ENCODE peak calls at places on chromosomes 16 and 17, in six cellular contexts. E is body of pancreas, Y is tibial artery, W is GM06990, I is Panc1, C is MM.1S. M is an unnamed sample.

GRCh38 chr17:40916366-40916765 is 21.1 kb downstream of the KRT23 start:
- DNase-seq in E (no peak), Y (no peak), W (no peak), I (no peak), C (no peak), M (no peak)

GRCh38 chr17:67559381-67559966 is 158.3 kb upstream of the NOL11 start:
- DNase-seq in E (no peak), Y (no peak), W (no peak), I (no peak), C (peak; percentile 44), M (no peak)

GRCh38 chr16:28923652-28924398 is 1.2 kb downstream of the RABEP2 start:
- DNase-seq in E (peak; percentile 32), Y (no peak), W (peak; percentile 84), I (no peak), C (peak; percentile 79), M (peak; percentile 26)

GRCh38 chr17:78379134-78379497 is 667 bp downstream of the PGS1 start:
- DNase-seq in E (no peak), Y (no peak), W (no peak), I (no peak), C (no peak), M (no peak)

GRCh38 chr17:27491713-27492190 is 35.5 kb downstream of the KSR1 start:
- DNase-seq in E (peak; percentile 35), Y (no peak), W (no peak), I (no peak), C (no peak), M (no peak)

GRCh38 chr17:46851029-46851741 is at the start of gene WNT9B:
- DNase-seq in E (peak; percentile 55), Y (no peak), W (no peak), I (no peak), C (no peak), M (peak; percentile 85)

GRCh38 chr17:33942414-33942813 is 312.7 kb upstream of the CCL2 start:
- DNase-seq in E (no peak), Y (no peak), W (no peak), I (no peak), C (no peak), M (no peak)

GRCh38 chr16:57533366-57533617 is 3.1 kb downstream of the CCDC102A start:
- DNase-seq in E (peak; percentile 7), Y (peak; percentile 62), W (no peak), I (no peak), C (no peak), M (no peak)

GRCh38 chr16:57141822-57142631 is 43.8 kb downstream of the PSME3IP1 start:
- DNase-seq in E (no peak), Y (peak; percentile 62), W (no peak), I (no peak), C (no peak), M (no peak)

GRCh38 chr17:58402047-58402446 is 15.3 kb downstream of the RNF43 start:
- DNase-seq in E (no peak), Y (no peak), W (no peak), I (no peak), C (no peak), M (no peak)

GRCh38 chr17:38620551-38621277 is 15.0 kb upstream of the SRCIN1 start:
- DNase-seq in E (no peak), Y (peak; percentile 40), W (no peak), I (no peak), C (no peak), M (no peak)

GRCh38 chr16:23410176-23410575 is 42.8 kb downstream of the COG7 start:
- DNase-seq in E (no peak), Y (peak; percentile 23), W (no peak), I (no peak), C (no peak), M (no peak)

GRCh38 chr17:42559076-42559475 is 2.9 kb upstream of the COASY start:
- DNase-seq in E (no peak), Y (no peak), W (no peak), I (no peak), C (no peak), M (no peak)

GRCh38 chr17:55722016-55722706 is 503 bp downstream of the TMEM100 start:
- DNase-seq in E (no peak), Y (no peak), W (no peak), I (no peak), C (no peak), M (no peak)

GRCh38 chr16:69706256-69706974 is 19.9 kb downstream of the NQO1 start:
- DNase-seq in E (no peak), Y (no peak), W (no peak), I (no peak), C (no peak), M (no peak)

GRCh38 chr17:33233855-33234228 is 59.3 kb downstream of the ASIC2 start:
- DNase-seq in E (no peak), Y (no peak), W (no peak), I (no peak), C (no peak), M (no peak)

GRCh38 chr16:75108792-75109731 is 7.5 kb downstream of the LDHD start:
- DNase-seq in E (peak; percentile 93), Y (peak; percentile 98), W (peak; percentile 76), I (no peak), C (no peak), M (peak; percentile 95)

DNA sequence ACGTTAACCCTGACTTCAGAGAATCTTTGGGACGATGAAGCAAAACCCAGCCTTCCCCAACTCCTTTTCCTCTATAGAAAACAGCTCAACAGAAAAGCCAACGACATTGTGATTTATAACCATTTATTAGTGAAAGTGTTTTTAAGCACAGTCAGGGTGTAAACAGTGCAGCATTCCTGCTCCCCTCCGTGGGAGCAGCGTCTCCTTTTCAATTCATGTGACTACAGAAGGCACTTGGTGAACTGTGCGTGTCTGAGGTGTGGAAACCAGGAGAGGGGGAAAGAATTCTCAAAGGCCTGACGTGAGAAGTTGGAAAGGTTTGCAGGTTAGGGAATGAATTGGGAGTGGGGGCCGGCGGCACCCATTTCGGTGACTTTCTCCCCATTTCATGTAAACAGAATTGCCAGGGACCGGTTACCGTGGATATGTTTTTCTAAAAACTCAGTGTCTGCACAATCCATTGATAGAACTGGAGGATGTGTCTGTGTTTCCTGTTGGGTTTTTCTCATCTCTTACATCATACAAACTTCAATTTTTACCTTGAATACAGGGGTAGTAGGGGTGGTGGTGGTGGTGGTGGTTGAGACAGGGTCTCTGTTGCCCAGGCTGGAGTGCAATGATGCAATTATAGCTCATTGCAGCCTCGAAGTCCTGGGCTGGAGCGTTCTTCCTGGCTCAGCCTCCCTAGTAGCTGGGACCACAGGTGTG is 53.1 kb downstream of the NDE1 start:
- DNase-seq in E (no peak), Y (no peak), W (no peak), I (no peak), C (no peak), M (no peak)
- H3K36me3 ChIP-seq in E (peaks cover 6% of the 10 kb centered on the region), Y (peaks cover 65% of the 10 kb centered on the region), W (peaks cover 37% of the 10 kb centered on the region), I (no peaks in the 10 kb centered on the region), C (peaks cover 3% of the 10 kb centered on the region), M (peaks cover 41% of the 10 kb centered on the region)

DNA sequence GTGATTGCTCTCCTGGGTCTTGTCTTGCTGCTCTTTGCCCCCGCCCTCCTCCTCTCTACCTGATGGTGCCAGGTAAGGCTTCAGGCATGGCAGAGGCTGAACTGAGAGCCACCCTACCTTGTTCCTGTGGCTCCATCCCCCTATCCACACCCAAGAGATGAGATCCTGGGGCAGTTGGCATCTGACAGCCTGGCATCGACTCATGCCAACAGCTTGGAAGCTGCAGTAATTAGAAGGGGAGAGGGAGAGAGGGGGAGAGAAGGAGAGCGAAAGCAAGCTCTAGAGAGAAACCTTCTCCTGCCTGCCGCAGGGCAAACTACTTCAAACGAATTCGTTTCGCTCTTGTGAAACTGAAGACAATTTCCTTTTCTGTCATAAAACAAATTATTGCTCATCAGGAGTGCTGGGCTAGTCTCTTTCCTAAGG is 13.8 kb upstream of the SP6 start:
- DNase-seq in E (no peak), Y (no peak), W (no peak), I (no peak), C (peak; percentile 55), M (no peak)
- H3K36me3 ChIP-seq in E (no peaks in the 10 kb centered on the region), Y (no peaks in the 10 kb centered on the region), W (no peaks in the 10 kb centered on the region), I (no peaks in the 10 kb centered on the region), C (no peaks in the 10 kb centered on the region), M (no peaks in the 10 kb centered on the region)

GRCh38 chr17:19384723-19385391 is 2.1 kb downstream of the MFAP4 start:
- DNase-seq in E (no peak), Y (peak; percentile 99), W (no peak), I (no peak), C (no peak), M (peak; percentile 80)
- H3K36me3 ChIP-seq in E (no peaks in the 10 kb centered on the region), Y (peaks cover 40% of the 10 kb centered on the region), W (peaks cover 34% of the 10 kb centered on the region), I (no peaks in the 10 kb centered on the region), C (no peaks in the 10 kb centered on the region), M (peaks cover 20% of the 10 kb centered on the region)

GRCh38 chr16:79393121-79393520 is 207.4 kb downstream of the MAF start:
- DNase-seq in E (no peak), Y (no peak), W (no peak), I (no peak), C (no peak), M (no peak)
- H3K36me3 ChIP-seq in E (no peaks in the 10 kb centered on the region), Y (no peaks in the 10 kb centered on the region), W (no peaks in the 10 kb centered on the region), I (no peaks in the 10 kb centered on the region), C (no peaks in the 10 kb centered on the region), M (no peaks in the 10 kb centered on the region)

DNA sequence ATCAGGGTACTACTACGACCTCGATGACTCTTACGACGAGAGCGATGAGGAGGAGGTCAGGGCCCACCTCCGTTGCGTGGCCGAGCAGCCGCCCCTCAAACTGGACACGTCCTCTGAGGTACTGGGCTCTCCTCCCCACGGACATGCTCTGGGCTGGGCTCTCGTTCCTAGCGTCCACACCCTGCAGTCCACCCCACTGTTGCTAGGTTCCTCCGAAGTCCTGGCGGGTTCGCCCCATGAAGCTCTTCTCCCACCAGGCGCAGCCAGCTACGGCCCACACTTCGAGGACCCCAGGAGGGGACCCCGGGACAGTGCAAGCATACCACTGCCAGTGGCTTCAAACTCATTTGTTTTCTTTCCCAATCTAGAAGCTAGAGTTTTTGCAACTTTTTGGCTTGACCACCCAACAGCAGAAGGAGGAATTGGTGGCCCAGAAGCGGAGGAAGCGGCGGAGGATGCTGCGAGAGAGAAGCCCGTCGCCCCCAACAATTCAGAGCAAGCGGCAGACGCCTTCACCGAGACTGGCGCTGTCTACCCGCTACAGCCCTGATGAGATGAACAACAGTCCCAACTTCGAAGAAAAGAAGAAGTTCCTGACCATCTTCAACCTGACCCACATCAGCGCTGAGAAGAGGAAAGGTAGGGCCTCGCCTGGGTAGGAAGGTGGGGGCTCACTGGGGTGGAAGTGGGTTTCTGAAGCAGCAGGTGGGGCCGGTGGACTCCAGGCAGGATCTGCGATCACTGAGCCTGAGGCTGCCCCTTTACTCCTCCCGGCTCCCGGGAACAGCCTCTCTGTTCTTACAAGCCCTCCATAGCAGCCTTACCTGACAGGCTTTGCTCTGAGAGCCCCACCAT is 25.6 kb downstream of the GINS2 start:
- DNase-seq in E (no peak), Y (no peak), W (no peak), I (no peak), C (no peak), M (peak; percentile 68)
- H3K36me3 ChIP-seq in E (peaks cover 43% of the 10 kb centered on the region), Y (peaks cover 63% of the 10 kb centered on the region), W (peaks cover 59% of the 10 kb centered on the region), I (peaks cover 14% of the 10 kb centered on the region), C (no peaks in the 10 kb centered on the region), M (peaks cover 45% of the 10 kb centered on the region)

M was measured in upper lobe of left lung.